ENCODE peak calls at places on chromosome 19, in six cellular contexts. One of them, this sample, is unnamed.

GRCh38 chr19:12139885-12140544 is at the start of gene ZNF20:
- DNase-seq in stimulated activated CD4-positive, alpha-beta T cell treated with anti-CD3 and anti-CD28 coated beads, Interleukin-2, amount 100 ng/mL, for 48 hours: peak; percentile 86
- DNase-seq in stimulated activated CD8-positive, alpha-beta memory T cell treated with anti-CD3 and anti-CD28 coated beads, Interleukin-4, amount 100 ng/mL, for 1 hour: peak; percentile 72
- DNase-seq in A172: peak; percentile 89
- DNase-seq in head of caudate nucleus: peak; percentile 98
- DNase-seq in hepatic stellate cell: peak; percentile 96
- DNase-seq in this sample: peak; percentile 93

GRCh38 chr19:55418185-55418584 is 10.6 kb upstream of the UBE2S start:
- DNase-seq in stimulated activated CD4-positive, alpha-beta T cell treated with anti-CD3 and anti-CD28 coated beads, Interleukin-2, amount 100 ng/mL, for 48 hours: peak; percentile 47
- DNase-seq in stimulated activated CD8-positive, alpha-beta memory T cell treated with anti-CD3 and anti-CD28 coated beads, Interleukin-4, amount 100 ng/mL, for 1 hour: no peak
- DNase-seq in A172: peak; percentile 90
- DNase-seq in head of caudate nucleus: peak; percentile 63
- DNase-seq in hepatic stellate cell: peak; percentile 85
- DNase-seq in this sample: peak; percentile 27

GRCh38 chr19:33066543-33066942 is 1.9 kb upstream of the RHPN2 start:
- DNase-seq in stimulated activated CD4-positive, alpha-beta T cell treated with anti-CD3 and anti-CD28 coated beads, Interleukin-2, amount 100 ng/mL, for 48 hours: no peak
- DNase-seq in stimulated activated CD8-positive, alpha-beta memory T cell treated with anti-CD3 and anti-CD28 coated beads, Interleukin-4, amount 100 ng/mL, for 1 hour: no peak
- DNase-seq in A172: no peak
- DNase-seq in head of caudate nucleus: no peak
- DNase-seq in hepatic stellate cell: no peak
- DNase-seq in this sample: no peak

GRCh38 chr19:55386515-55386947 is 799 bp downstream of the RPL28 start:
- DNase-seq in stimulated activated CD4-positive, alpha-beta T cell treated with anti-CD3 and anti-CD28 coated beads, Interleukin-2, amount 100 ng/mL, for 48 hours: no peak
- DNase-seq in stimulated activated CD8-positive, alpha-beta memory T cell treated with anti-CD3 and anti-CD28 coated beads, Interleukin-4, amount 100 ng/mL, for 1 hour: no peak
- DNase-seq in A172: no peak
- DNase-seq in head of caudate nucleus: no peak
- DNase-seq in hepatic stellate cell: no peak
- DNase-seq in this sample: no peak

GRCh38 chr19:42366676-42367075 is 23.4 kb downstream of the CNFN start:
- DNase-seq in stimulated activated CD4-positive, alpha-beta T cell treated with anti-CD3 and anti-CD28 coated beads, Interleukin-2, amount 100 ng/mL, for 48 hours: no peak
- DNase-seq in stimulated activated CD8-positive, alpha-beta memory T cell treated with anti-CD3 and anti-CD28 coated beads, Interleukin-4, amount 100 ng/mL, for 1 hour: no peak
- DNase-seq in A172: no peak
- DNase-seq in head of caudate nucleus: no peak
- DNase-seq in hepatic stellate cell: no peak
- DNase-seq in this sample: no peak

GRCh38 chr19:6580313-6580712 is 10.6 kb downstream of the CD70 start:
- DNase-seq in stimulated activated CD4-positive, alpha-beta T cell treated with anti-CD3 and anti-CD28 coated beads, Interleukin-2, amount 100 ng/mL, for 48 hours: no peak
- DNase-seq in stimulated activated CD8-positive, alpha-beta memory T cell treated with anti-CD3 and anti-CD28 coated beads, Interleukin-4, amount 100 ng/mL, for 1 hour: no peak
- DNase-seq in A172: peak; percentile 98
- DNase-seq in head of caudate nucleus: no peak
- DNase-seq in hepatic stellate cell: no peak
- DNase-seq in this sample: no peak

GRCh38 chr19:3142292-3142670 is 6.4 kb downstream of the GNA15 start:
- DNase-seq in stimulated activated CD4-positive, alpha-beta T cell treated with anti-CD3 and anti-CD28 coated beads, Interleukin-2, amount 100 ng/mL, for 48 hours: peak; percentile 46
- DNase-seq in stimulated activated CD8-positive, alpha-beta memory T cell treated with anti-CD3 and anti-CD28 coated beads, Interleukin-4, amount 100 ng/mL, for 1 hour: no peak
- DNase-seq in A172: peak; percentile 93
- DNase-seq in head of caudate nucleus: no peak
- DNase-seq in hepatic stellate cell: peak; percentile 90
- DNase-seq in this sample: no peak

GRCh38 chr19:40416918-40417713 is 3.9 kb upstream of the PRX start:
- DNase-seq in stimulated activated CD4-positive, alpha-beta T cell treated with anti-CD3 and anti-CD28 coated beads, Interleukin-2, amount 100 ng/mL, for 48 hours: no peak
- DNase-seq in stimulated activated CD8-positive, alpha-beta memory T cell treated with anti-CD3 and anti-CD28 coated beads, Interleukin-4, amount 100 ng/mL, for 1 hour: no peak
- DNase-seq in A172: peak; percentile 68
- DNase-seq in head of caudate nucleus: no peak
- DNase-seq in hepatic stellate cell: peak; percentile 75
- DNase-seq in this sample: no peak

GRCh38 chr19:16335226-16335625 is 10.6 kb downstream of the KLF2 start:
- DNase-seq in stimulated activated CD4-positive, alpha-beta T cell treated with anti-CD3 and anti-CD28 coated beads, Interleukin-2, amount 100 ng/mL, for 48 hours: no peak
- DNase-seq in stimulated activated CD8-positive, alpha-beta memory T cell treated with anti-CD3 and anti-CD28 coated beads, Interleukin-4, amount 100 ng/mL, for 1 hour: no peak
- DNase-seq in A172: no peak
- DNase-seq in head of caudate nucleus: no peak
- DNase-seq in hepatic stellate cell: no peak
- DNase-seq in this sample: no peak

GRCh38 chr19:45153339-45154063 is 7.3 kb downstream of the NKPD1 start:
- DNase-seq in stimulated activated CD4-positive, alpha-beta T cell treated with anti-CD3 and anti-CD28 coated beads, Interleukin-2, amount 100 ng/mL, for 48 hours: peak; percentile 34
- DNase-seq in stimulated activated CD8-positive, alpha-beta memory T cell treated with anti-CD3 and anti-CD28 coated beads, Interleukin-4, amount 100 ng/mL, for 1 hour: no peak
- DNase-seq in A172: no peak
- DNase-seq in head of caudate nucleus: peak; percentile 37
- DNase-seq in hepatic stellate cell: peak; percentile 58
- DNase-seq in this sample: peak; percentile 46

GRCh38 chr19:2475018-2475701 is 767 bp upstream of the GADD45B start:
- DNase-seq in stimulated activated CD4-positive, alpha-beta T cell treated with anti-CD3 and anti-CD28 coated beads, Interleukin-2, amount 100 ng/mL, for 48 hours: peak; percentile 66
- DNase-seq in stimulated activated CD8-positive, alpha-beta memory T cell treated with anti-CD3 and anti-CD28 coated beads, Interleukin-4, amount 100 ng/mL, for 1 hour: no peak
- DNase-seq in A172: peak; percentile 71
- DNase-seq in head of caudate nucleus: no peak
- DNase-seq in hepatic stellate cell: peak; percentile 69
- DNase-seq in this sample: peak; percentile 53

GRCh38 chr19:3536429-3537100 is 2.4 kb upstream of the TEKTIP1 start:
- DNase-seq in stimulated activated CD4-positive, alpha-beta T cell treated with anti-CD3 and anti-CD28 coated beads, Interleukin-2, amount 100 ng/mL, for 48 hours: no peak
- DNase-seq in stimulated activated CD8-positive, alpha-beta memory T cell treated with anti-CD3 and anti-CD28 coated beads, Interleukin-4, amount 100 ng/mL, for 1 hour: no peak
- DNase-seq in A172: no peak
- DNase-seq in head of caudate nucleus: peak; percentile 71
- DNase-seq in hepatic stellate cell: no peak
- DNase-seq in this sample: no peak

GRCh38 chr19:35114656-35115537 is 726 bp upstream of the FXYD3 start:
- DNase-seq in stimulated activated CD4-positive, alpha-beta T cell treated with anti-CD3 and anti-CD28 coated beads, Interleukin-2, amount 100 ng/mL, for 48 hours: peak; percentile 76
- DNase-seq in stimulated activated CD8-positive, alpha-beta memory T cell treated with anti-CD3 and anti-CD28 coated beads, Interleukin-4, amount 100 ng/mL, for 1 hour: peak; percentile 25
- DNase-seq in A172: peak; percentile 45
- DNase-seq in head of caudate nucleus: peak; percentile 90
- DNase-seq in hepatic stellate cell: peak; percentile 80
- DNase-seq in this sample: peak; percentile 66

GRCh38 chr19:47826800-47827199 is 5.1 kb downstream of the CRX start:
- DNase-seq in stimulated activated CD4-positive, alpha-beta T cell treated with anti-CD3 and anti-CD28 coated beads, Interleukin-2, amount 100 ng/mL, for 48 hours: no peak
- DNase-seq in stimulated activated CD8-positive, alpha-beta memory T cell treated with anti-CD3 and anti-CD28 coated beads, Interleukin-4, amount 100 ng/mL, for 1 hour: no peak
- DNase-seq in A172: no peak
- DNase-seq in head of caudate nucleus: no peak
- DNase-seq in hepatic stellate cell: no peak
- DNase-seq in this sample: no peak

GRCh38 chr19:5765220-5765619 is 19.3 kb downstream of the PRR22 start:
- DNase-seq in stimulated activated CD4-positive, alpha-beta T cell treated with anti-CD3 and anti-CD28 coated beads, Interleukin-2, amount 100 ng/mL, for 48 hours: no peak
- DNase-seq in stimulated activated CD8-positive, alpha-beta memory T cell treated with anti-CD3 and anti-CD28 coated beads, Interleukin-4, amount 100 ng/mL, for 1 hour: no peak
- DNase-seq in A172: no peak
- DNase-seq in head of caudate nucleus: no peak
- DNase-seq in hepatic stellate cell: no peak
- DNase-seq in this sample: no peak

GRCh38 chr19:5935473-5936307 is 21.6 kb downstream of the CAPS start:
- DNase-seq in stimulated activated CD4-positive, alpha-beta T cell treated with anti-CD3 and anti-CD28 coated beads, Interleukin-2, amount 100 ng/mL, for 48 hours: no peak
- DNase-seq in stimulated activated CD8-positive, alpha-beta memory T cell treated with anti-CD3 and anti-CD28 coated beads, Interleukin-4, amount 100 ng/mL, for 1 hour: no peak
- DNase-seq in A172: no peak
- DNase-seq in head of caudate nucleus: no peak
- DNase-seq in hepatic stellate cell: no peak
- DNase-seq in this sample: no peak

GRCh38 chr19:45152504-45153338 is 8.1 kb downstream of the NKPD1 start:
- DNase-seq in stimulated activated CD4-positive, alpha-beta T cell treated with anti-CD3 and anti-CD28 coated beads, Interleukin-2, amount 100 ng/mL, for 48 hours: peak; percentile 34
- DNase-seq in stimulated activated CD8-positive, alpha-beta memory T cell treated with anti-CD3 and anti-CD28 coated beads, Interleukin-4, amount 100 ng/mL, for 1 hour: no peak
- DNase-seq in A172: no peak
- DNase-seq in head of caudate nucleus: peak; percentile 27
- DNase-seq in hepatic stellate cell: no peak
- DNase-seq in this sample: peak; percentile 46

GRCh38 chr19:34644991-34645461 is 31.9 kb downstream of the SCGB2B2 start:
- DNase-seq in stimulated activated CD4-positive, alpha-beta T cell treated with anti-CD3 and anti-CD28 coated beads, Interleukin-2, amount 100 ng/mL, for 48 hours: no peak
- DNase-seq in stimulated activated CD8-positive, alpha-beta memory T cell treated with anti-CD3 and anti-CD28 coated beads, Interleukin-4, amount 100 ng/mL, for 1 hour: no peak
- DNase-seq in A172: no peak
- DNase-seq in head of caudate nucleus: no peak
- DNase-seq in hepatic stellate cell: no peak
- DNase-seq in this sample: no peak

GRCh38 chr19:19230505-19230904 is 18.7 kb downstream of the NCAN start:
- DNase-seq in stimulated activated CD4-positive, alpha-beta T cell treated with anti-CD3 and anti-CD28 coated beads, Interleukin-2, amount 100 ng/mL, for 48 hours: no peak
- DNase-seq in stimulated activated CD8-positive, alpha-beta memory T cell treated with anti-CD3 and anti-CD28 coated beads, Interleukin-4, amount 100 ng/mL, for 1 hour: no peak
- DNase-seq in A172: no peak
- DNase-seq in head of caudate nucleus: no peak
- DNase-seq in hepatic stellate cell: no peak
- DNase-seq in this sample: no peak

GRCh38 chr19:45917421-45918091 is 3.0 kb upstream of the NANOS2 start:
- DNase-seq in stimulated activated CD4-positive, alpha-beta T cell treated with anti-CD3 and anti-CD28 coated beads, Interleukin-2, amount 100 ng/mL, for 48 hours: no peak
- DNase-seq in stimulated activated CD8-positive, alpha-beta memory T cell treated with anti-CD3 and anti-CD28 coated beads, Interleukin-4, amount 100 ng/mL, for 1 hour: no peak
- DNase-seq in A172: no peak
- DNase-seq in head of caudate nucleus: no peak
- DNase-seq in hepatic stellate cell: no peak
- DNase-seq in this sample: no peak

GRCh38 chr19:23851966-23852365 is 62.7 kb upstream of the ZNF726 start:
- DNase-seq in stimulated activated CD4-positive, alpha-beta T cell treated with anti-CD3 and anti-CD28 coated beads, Interleukin-2, amount 100 ng/mL, for 48 hours: no peak
- DNase-seq in stimulated activated CD8-positive, alpha-beta memory T cell treated with anti-CD3 and anti-CD28 coated beads, Interleukin-4, amount 100 ng/mL, for 1 hour: no peak
- DNase-seq in A172: no peak
- DNase-seq in head of caudate nucleus: no peak
- DNase-seq in hepatic stellate cell: no peak
- DNase-seq in this sample: no peak

GRCh38 chr19:33864311-33864850 is 67.7 kb downstream of the KCTD15 start:
- DNase-seq in stimulated activated CD4-positive, alpha-beta T cell treated with anti-CD3 and anti-CD28 coated beads, Interleukin-2, amount 100 ng/mL, for 48 hours: no peak
- DNase-seq in stimulated activated CD8-positive, alpha-beta memory T cell treated with anti-CD3 and anti-CD28 coated beads, Interleukin-4, amount 100 ng/mL, for 1 hour: no peak
- DNase-seq in A172: no peak
- DNase-seq in head of caudate nucleus: no peak
- DNase-seq in hepatic stellate cell: no peak
- DNase-seq in this sample: no peak

GRCh38 chr19:3573162-3573857 is 566 bp downstream of the HMG20B start:
- DNase-seq in stimulated activated CD4-positive, alpha-beta T cell treated with anti-CD3 and anti-CD28 coated beads, Interleukin-2, amount 100 ng/mL, for 48 hours: peak; percentile 34
- DNase-seq in stimulated activated CD8-positive, alpha-beta memory T cell treated with anti-CD3 and anti-CD28 coated beads, Interleukin-4, amount 100 ng/mL, for 1 hour: no peak
- DNase-seq in A172: no peak
- DNase-seq in head of caudate nucleus: no peak
- DNase-seq in hepatic stellate cell: no peak
- DNase-seq in this sample: no peak

GRCh38 chr19:51690359-51691121 is 2.6 kb upstream of the SPACA6 start:
- DNase-seq in stimulated activated CD4-positive, alpha-beta T cell treated with anti-CD3 and anti-CD28 coated beads, Interleukin-2, amount 100 ng/mL, for 48 hours: peak; percentile 57
- DNase-seq in stimulated activated CD8-positive, alpha-beta memory T cell treated with anti-CD3 and anti-CD28 coated beads, Interleukin-4, amount 100 ng/mL, for 1 hour: no peak
- DNase-seq in A172: peak; percentile 26
- DNase-seq in head of caudate nucleus: peak; percentile 63
- DNase-seq in hepatic stellate cell: peak; percentile 79
- DNase-seq in this sample: peak; percentile 44

GRCh38 chr19:7849631-7850428 is 19.8 kb downstream of the EVI5L start:
- DNase-seq in stimulated activated CD4-positive, alpha-beta T cell treated with anti-CD3 and anti-CD28 coated beads, Interleukin-2, amount 100 ng/mL, for 48 hours: no peak
- DNase-seq in stimulated activated CD8-positive, alpha-beta memory T cell treated with anti-CD3 and anti-CD28 coated beads, Interleukin-4, amount 100 ng/mL, for 1 hour: no peak
- DNase-seq in A172: no peak
- DNase-seq in head of caudate nucleus: no peak
- DNase-seq in hepatic stellate cell: no peak
- DNase-seq in this sample: no peak

GRCh38 chr19:46218160-46218559 is 11.4 kb upstream of the IGFL1 start:
- DNase-seq in stimulated activated CD4-positive, alpha-beta T cell treated with anti-CD3 and anti-CD28 coated beads, Interleukin-2, amount 100 ng/mL, for 48 hours: peak; percentile 37
- DNase-seq in stimulated activated CD8-positive, alpha-beta memory T cell treated with anti-CD3 and anti-CD28 coated beads, Interleukin-4, amount 100 ng/mL, for 1 hour: no peak
- DNase-seq in A172: no peak
- DNase-seq in head of caudate nucleus: no peak
- DNase-seq in hepatic stellate cell: no peak
- DNase-seq in this sample: no peak

GRCh38 chr19:12450817-12451216 is 10.0 kb upstream of the ZNF443 start:
- DNase-seq in stimulated activated CD4-positive, alpha-beta T cell treated with anti-CD3 and anti-CD28 coated beads, Interleukin-2, amount 100 ng/mL, for 48 hours: no peak
- DNase-seq in stimulated activated CD8-positive, alpha-beta memory T cell treated with anti-CD3 and anti-CD28 coated beads, Interleukin-4, amount 100 ng/mL, for 1 hour: no peak
- DNase-seq in A172: no peak
- DNase-seq in head of caudate nucleus: no peak
- DNase-seq in hepatic stellate cell: no peak
- DNase-seq in this sample: no peak

GRCh38 chr19:5407356-5407755 is 47.9 kb upstream of the ZNRF4 start:
- DNase-seq in stimulated activated CD4-positive, alpha-beta T cell treated with anti-CD3 and anti-CD28 coated beads, Interleukin-2, amount 100 ng/mL, for 48 hours: no peak
- DNase-seq in stimulated activated CD8-positive, alpha-beta memory T cell treated with anti-CD3 and anti-CD28 coated beads, Interleukin-4, amount 100 ng/mL, for 1 hour: no peak
- DNase-seq in A172: peak; percentile 35
- DNase-seq in head of caudate nucleus: no peak
- DNase-seq in hepatic stellate cell: no peak
- DNase-seq in this sample: no peak

GRCh38 chr19:50406156-50406820 is 12.4 kb upstream of the SPIB start:
- DNase-seq in stimulated activated CD4-positive, alpha-beta T cell treated with anti-CD3 and anti-CD28 coated beads, Interleukin-2, amount 100 ng/mL, for 48 hours: no peak
- DNase-seq in stimulated activated CD8-positive, alpha-beta memory T cell treated with anti-CD3 and anti-CD28 coated beads, Interleukin-4, amount 100 ng/mL, for 1 hour: no peak
- DNase-seq in A172: no peak
- DNase-seq in head of caudate nucleus: no peak
- DNase-seq in hepatic stellate cell: no peak
- DNase-seq in this sample: no peak

GRCh38 chr19:33639034-33639681 is 17.4 kb downstream of the CHST8 start:
- DNase-seq in stimulated activated CD4-positive, alpha-beta T cell treated with anti-CD3 and anti-CD28 coated beads, Interleukin-2, amount 100 ng/mL, for 48 hours: no peak
- DNase-seq in stimulated activated CD8-positive, alpha-beta memory T cell treated with anti-CD3 and anti-CD28 coated beads, Interleukin-4, amount 100 ng/mL, for 1 hour: no peak
- DNase-seq in A172: no peak
- DNase-seq in head of caudate nucleus: no peak
- DNase-seq in hepatic stellate cell: no peak
- DNase-seq in this sample: no peak

GRCh38 chr19:55117063-55117635 is 288 bp downstream of the PPP1R12C start:
- DNase-seq in stimulated activated CD4-positive, alpha-beta T cell treated with anti-CD3 and anti-CD28 coated beads, Interleukin-2, amount 100 ng/mL, for 48 hours: no peak
- DNase-seq in stimulated activated CD8-positive, alpha-beta memory T cell treated with anti-CD3 and anti-CD28 coated beads, Interleukin-4, amount 100 ng/mL, for 1 hour: no peak
- DNase-seq in A172: no peak
- DNase-seq in head of caudate nucleus: no peak
- DNase-seq in hepatic stellate cell: peak; percentile 42
- DNase-seq in this sample: no peak

GRCh38 chr19:34480971-34481821 is at the start of gene WTIP:
- DNase-seq in stimulated activated CD4-positive, alpha-beta T cell treated with anti-CD3 and anti-CD28 coated beads, Interleukin-2, amount 100 ng/mL, for 48 hours: no peak
- DNase-seq in stimulated activated CD8-positive, alpha-beta memory T cell treated with anti-CD3 and anti-CD28 coated beads, Interleukin-4, amount 100 ng/mL, for 1 hour: no peak
- DNase-seq in A172: peak; percentile 47
- DNase-seq in head of caudate nucleus: no peak
- DNase-seq in hepatic stellate cell: peak; percentile 90
- DNase-seq in this sample: no peak

GRCh38 chr19:40907968-40908735 is 26.1 kb upstream of the CYP2A7 start:
- DNase-seq in stimulated activated CD4-positive, alpha-beta T cell treated with anti-CD3 and anti-CD28 coated beads, Interleukin-2, amount 100 ng/mL, for 48 hours: peak; percentile 43
- DNase-seq in stimulated activated CD8-positive, alpha-beta memory T cell treated with anti-CD3 and anti-CD28 coated beads, Interleukin-4, amount 100 ng/mL, for 1 hour: no peak
- DNase-seq in A172: no peak
- DNase-seq in head of caudate nucleus: no peak
- DNase-seq in hepatic stellate cell: no peak
- DNase-seq in this sample: no peak

GRCh38 chr19:13103961-13104847 is 1.5 kb upstream of the LYL1 start:
- DNase-seq in stimulated activated CD4-positive, alpha-beta T cell treated with anti-CD3 and anti-CD28 coated beads, Interleukin-2, amount 100 ng/mL, for 48 hours: peak; percentile 76
- DNase-seq in stimulated activated CD8-positive, alpha-beta memory T cell treated with anti-CD3 and anti-CD28 coated beads, Interleukin-4, amount 100 ng/mL, for 1 hour: no peak
- DNase-seq in A172: no peak
- DNase-seq in head of caudate nucleus: peak; percentile 43
- DNase-seq in hepatic stellate cell: peak; percentile 58
- DNase-seq in this sample: no peak

GRCh38 chr19:900302-901111 is 7.2 kb downstream of the RNU6-9 start:
- DNase-seq in stimulated activated CD4-positive, alpha-beta T cell treated with anti-CD3 and anti-CD28 coated beads, Interleukin-2, amount 100 ng/mL, for 48 hours: no peak
- DNase-seq in stimulated activated CD8-positive, alpha-beta memory T cell treated with anti-CD3 and anti-CD28 coated beads, Interleukin-4, amount 100 ng/mL, for 1 hour: no peak
- DNase-seq in A172: peak; percentile 40
- DNase-seq in head of caudate nucleus: no peak
- DNase-seq in hepatic stellate cell: no peak
- DNase-seq in this sample: no peak

GRCh38 chr19:32718286-32718685 is 1.3 kb upstream of the TDRD12 start:
- DNase-seq in stimulated activated CD4-positive, alpha-beta T cell treated with anti-CD3 and anti-CD28 coated beads, Interleukin-2, amount 100 ng/mL, for 48 hours: no peak
- DNase-seq in stimulated activated CD8-positive, alpha-beta memory T cell treated with anti-CD3 and anti-CD28 coated beads, Interleukin-4, amount 100 ng/mL, for 1 hour: no peak
- DNase-seq in A172: no peak
- DNase-seq in head of caudate nucleus: no peak
- DNase-seq in hepatic stellate cell: no peak
- DNase-seq in this sample: no peak

This sample was measured in occipital lobe.